ENCODE peak calls at places on chromosomes 2 and 18, in five cellular contexts. K is GM23248; R is CD4-positive, alpha-beta T cell; A is H1; Q is AG04450. J is an unnamed sample.

GRCh38 chr18:68519341-68519740 is 195.6 kb downstream of the TMX3 start:
- DNase-seq in A (no peak), R (no peak), Q (no peak), K (no peak), J (no peak)

GRCh38 chr2:201420442-201421113 is 30.7 kb downstream of the TRAK2 start:
- DNase-seq in Q (no peak), K (peak; percentile 63), R (no peak), A (no peak), J (no peak)

GRCh38 chr2:234457421-234457820 is 39.5 kb downstream of the ARL4C start:
- DNase-seq in K (peak; percentile 33), Q (peak; percentile 15), A (no peak), R (no peak), J (no peak)

GRCh38 chr18:33014060-33014796 is 241.4 kb upstream of the KLHL14 start:
- DNase-seq in A (no peak), K (no peak), Q (no peak), R (no peak), J (no peak)

GRCh38 chr2:726158-726557 is 49.0 kb upstream of the TMEM18 start:
- DNase-seq in R (no peak), K (no peak), Q (no peak), A (no peak), J (no peak)

GRCh38 chr2:170238776-170239175 is 60.8 kb downstream of the MYO3B start:
- DNase-seq in Q (no peak), R (no peak), K (no peak), A (no peak), J (no peak)

GRCh38 chr18:13616525-13617035 is 109.8 kb downstream of the FAM210A start:
- DNase-seq in R (no peak), A (no peak), Q (no peak), K (no peak), J (no peak)

GRCh38 chr18:12048010-12048826 is 45.4 kb upstream of the ANKRD62 start:
- DNase-seq in Q (no peak), R (no peak), A (peak; percentile 84), K (peak; percentile 51), J (no peak)

GRCh38 chr18:11119550-11119949 is 29.8 kb downstream of the PIEZO2 start:
- DNase-seq in R (no peak), A (no peak), Q (no peak), K (peak; percentile 41), J (no peak)

GRCh38 chr18:55322176-55322735 is 265.7 kb downstream of the TCF4 start:
- DNase-seq in Q (peak; percentile 88), K (peak; percentile 94), R (no peak), A (peak; percentile 77), J (peak; percentile 84)

GRCh38 chr18:79942786-79943607 is 8.5 kb downstream of the SLC66A2 start:
- DNase-seq in R (no peak), K (no peak), Q (no peak), A (no peak), J (peak; percentile 78)

GRCh38 chr2:169891593-169892298 is 64.5 kb downstream of the UBR3 start:
- DNase-seq in A (no peak), K (peak; percentile 19), R (no peak), Q (peak; percentile 21), J (no peak)

GRCh38 chr2:197279997-197280756 is 30.4 kb downstream of the ANKRD44 start:
- DNase-seq in Q (no peak), K (no peak), A (no peak), R (no peak), J (no peak)

GRCh38 chr2:67322361-67323001 is 74.7 kb upstream of the ETAA1 start:
- DNase-seq in A (peak; percentile 54), K (peak; percentile 54), R (no peak), Q (peak; percentile 42), J (peak; percentile 65)

GRCh38 chr2:25409044-25409443 is 67.3 kb upstream of the DNMT3A start:
- DNase-seq in A (no peak), R (no peak), Q (no peak), K (no peak), J (no peak)

GRCh38 chr18:49585781-49586663 is 24.2 kb downstream of the LIPG start:
- DNase-seq in A (no peak), R (no peak), K (no peak), Q (no peak), J (no peak)

GRCh38 chr2:70141754-70142589 is 48.8 kb downstream of the C2orf42 start:
- DNase-seq in A (peak; percentile 81), K (peak; percentile 75), Q (no peak), R (no peak), J (peak; percentile 80)

GRCh38 chr2:143468341-143468888 is 339.2 kb downstream of the ARHGAP15 start:
- DNase-seq in R (no peak), K (no peak), A (no peak), Q (no peak), J (no peak)

GRCh38 chr18:32308493-32309120 is 118.8 kb downstream of the MEP1B start:
- DNase-seq in A (no peak), R (no peak), K (peak; percentile 85), Q (peak; percentile 70), J (no peak)

GRCh38 chr2:161416633-161417427 is 733 bp downstream of the TBR1 start:
- DNase-seq in R (peak; percentile 4), A (peak; percentile 72), K (peak; percentile 14), Q (no peak), J (no peak)

GRCh38 chr2:222451270-222451674 is 26.9 kb downstream of the SGPP2 start:
- DNase-seq in K (no peak), R (no peak), A (no peak), Q (no peak), J (peak; percentile 63)

GRCh38 chr2:7007846-7008741 is 90.9 kb downstream of the RNF144A start:
- DNase-seq in Q (no peak), K (peak; percentile 15), A (no peak), R (no peak), J (no peak)

GRCh38 chr18:42545825-42546224 is 569.7 kb downstream of the RIT2 start:
- DNase-seq in K (peak; percentile 76), A (no peak), R (no peak), Q (no peak), J (no peak)

GRCh38 chr2:17426708-17427107 is 91.5 kb downstream of the RAD51AP2 start:
- DNase-seq in R (no peak), A (no peak), Q (no peak), K (no peak), J (no peak)

GRCh38 chr2:110659248-110659647 is 18.6 kb downstream of the BUB1 start:
- DNase-seq in K (peak; percentile 61), Q (no peak), A (no peak), R (no peak), J (no peak)

GRCh38 chr2:74690571-74690970 is 36.5 kb downstream of the SEMA4F start:
- DNase-seq in Q (peak; percentile 41), A (no peak), R (no peak), K (peak; percentile 82), J (peak; percentile 56)

GRCh38 chr2:143034292-143035074 is 94.7 kb upstream of the ARHGAP15 start:
- DNase-seq in R (peak; percentile 42), A (no peak), Q (peak; percentile 57), K (peak; percentile 81), J (peak; percentile 43)

GRCh38 chr2:9897331-9897737 is 54.1 kb downstream of the TAF1B start:
- DNase-seq in R (no peak), Q (peak; percentile 81), K (peak; percentile 89), A (no peak), J (no peak)

GRCh38 chr2:238106698-238107524 is 6.8 kb downstream of the ESPNL start:
- DNase-seq in R (no peak), K (no peak), A (peak; percentile 75), Q (no peak), J (peak; percentile 69)

GRCh38 chr18:59820663-59821062 is 79.1 kb upstream of the PMAIP1 start:
- DNase-seq in K (peak; percentile 82), A (no peak), Q (no peak), R (no peak), J (no peak)

GRCh38 chr2:96697476-96697875 is 42.4 kb downstream of the LMAN2L start:
- DNase-seq in A (no peak), R (no peak), Q (no peak), K (no peak), J (no peak)
- H3K27ac ChIP-seq in A (no peak overlapping the region), R (no peak overlapping the region), Q (no peak overlapping the region), K (no peak overlapping the region), J (no peak overlapping the region)

GRCh38 chr2:23554054-23554697 is 169.2 kb downstream of the KLHL29 start:
- DNase-seq in K (peak; percentile 45), R (no peak), A (no peak), Q (no peak), J (peak; percentile 50)
- H3K27ac ChIP-seq in K (no peak overlapping the region), R (no peak overlapping the region), A (no peak overlapping the region), Q (peak overlapping the region; percentile 21), J (peak overlapping the region; percentile 7)

DNA sequence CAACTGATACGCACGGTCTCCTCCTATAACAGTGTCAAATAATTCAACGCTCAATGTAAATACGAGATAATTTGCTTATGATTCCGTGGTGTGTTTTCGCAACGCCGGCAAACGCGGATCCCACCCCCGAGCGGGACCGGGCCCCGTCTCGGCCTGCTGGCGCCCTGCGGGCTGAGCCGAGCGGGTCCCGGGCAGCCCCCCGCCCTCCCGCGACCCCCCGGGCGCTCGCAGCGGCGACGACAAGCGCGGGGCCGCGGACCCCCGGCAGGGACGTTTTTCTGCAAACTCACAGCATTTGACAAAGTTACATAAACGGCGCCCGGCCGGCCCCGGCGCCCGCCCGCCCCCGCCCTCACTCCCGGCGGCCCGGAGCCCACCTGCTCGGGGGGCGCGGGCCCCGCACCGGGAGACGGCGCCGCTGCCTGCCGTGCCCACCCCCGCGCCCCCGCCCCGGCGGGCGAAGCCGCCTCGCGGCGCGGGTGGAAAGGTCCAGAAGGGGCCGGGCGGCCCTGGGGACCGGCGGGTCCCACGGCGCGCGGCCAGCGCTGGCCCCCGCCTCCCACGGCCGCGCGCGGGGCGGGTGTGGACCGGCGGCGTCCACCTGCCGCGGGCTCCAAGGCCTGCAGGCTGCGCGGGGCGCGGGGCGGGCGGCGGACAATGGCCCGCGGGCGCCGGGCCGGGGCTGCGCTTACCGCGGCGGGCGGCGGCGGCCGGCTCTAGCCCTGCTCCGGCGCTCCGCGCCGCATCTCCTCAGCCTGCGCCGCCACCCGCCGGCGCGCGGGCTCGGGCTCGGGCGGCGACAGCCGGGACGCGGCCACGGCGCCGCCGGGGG is 604 bp downstream of the HDAC4 start:
- DNase-seq in Q (no peak), A (no peak), K (peak; percentile 58), R (no peak), J (no peak)
- H3K27ac ChIP-seq in Q (no peak overlapping the region), A (no peak overlapping the region), K (peak overlapping the region; percentile 44), R (no peak overlapping the region), J (no peak overlapping the region)

GRCh38 chr18:35040638-35040987 is 600 bp upstream of the MAPRE2 start:
- DNase-seq in Q (no peak), K (no peak), R (no peak), A (no peak), J (no peak)
- H3K27ac ChIP-seq in Q (peak overlapping the region; percentile 68), K (peak overlapping the region; percentile 62), R (peak overlapping the region; percentile 89), A (peak overlapping the region; percentile 11), J (peak overlapping the region; percentile 34)